ENCODE peak calls at places on chromosomes 7 and 10, in six cellular contexts. One of them, this sample, is unnamed.

GRCh38 chr10:114795039-114795438 is 26.5 kb upstream of the FHIP2A start:
- DNase-seq in activated CD4-positive, alpha-beta memory T cell treated with anti-CD3 and anti-CD28 coated beads, Interleukin-2, amount 10 ng/mL, durations not matched to agents 7 days and 5 days: no peak
- DNase-seq in stimulated activated CD4-positive, alpha-beta T cell treated with anti-CD3 and anti-CD28 coated beads, TNF-alpha, amount 100 ng/mL, for 24 hours: no peak
- DNase-seq in fibroblast of gingiva: no peak
- DNase-seq in adrenal gland: no peak
- DNase-seq in naive thymus-derived CD8-positive, alpha-beta T cell: no peak
- DNase-seq in this sample: peak

GRCh38 chr10:102643346-102644065 is 773 bp upstream of the TRIM8 start:
- DNase-seq in stimulated activated CD4-positive, alpha-beta T cell treated with anti-CD3 and anti-CD28 coated beads, TNF-alpha, amount 100 ng/mL, for 24 hours: no peak
- DNase-seq in adrenal gland: peak
- DNase-seq in activated CD4-positive, alpha-beta memory T cell treated with anti-CD3 and anti-CD28 coated beads, Interleukin-2, amount 10 ng/mL, durations not matched to agents 7 days and 5 days: peak
- DNase-seq in fibroblast of gingiva: peak
- DNase-seq in naive thymus-derived CD8-positive, alpha-beta T cell: peak
- DNase-seq in this sample: peak

GRCh38 chr10:8305871-8306652 is 251.6 kb downstream of the GATA3 start:
- DNase-seq in stimulated activated CD4-positive, alpha-beta T cell treated with anti-CD3 and anti-CD28 coated beads, TNF-alpha, amount 100 ng/mL, for 24 hours: no peak
- DNase-seq in fibroblast of gingiva: no peak
- DNase-seq in activated CD4-positive, alpha-beta memory T cell treated with anti-CD3 and anti-CD28 coated beads, Interleukin-2, amount 10 ng/mL, durations not matched to agents 7 days and 5 days: no peak
- DNase-seq in naive thymus-derived CD8-positive, alpha-beta T cell: no peak
- DNase-seq in adrenal gland: no peak
- DNase-seq in this sample: no peak

GRCh38 chr10:57992321-57993077 is 275.2 kb downstream of the IPMK start:
- DNase-seq in stimulated activated CD4-positive, alpha-beta T cell treated with anti-CD3 and anti-CD28 coated beads, TNF-alpha, amount 100 ng/mL, for 24 hours: no peak
- DNase-seq in naive thymus-derived CD8-positive, alpha-beta T cell: no peak
- DNase-seq in fibroblast of gingiva: no peak
- DNase-seq in activated CD4-positive, alpha-beta memory T cell treated with anti-CD3 and anti-CD28 coated beads, Interleukin-2, amount 10 ng/mL, durations not matched to agents 7 days and 5 days: no peak
- DNase-seq in adrenal gland: no peak
- DNase-seq in this sample: no peak

GRCh38 chr10:69929575-69929974 is 123.1 kb upstream of the MACROH2A2 start:
- DNase-seq in stimulated activated CD4-positive, alpha-beta T cell treated with anti-CD3 and anti-CD28 coated beads, TNF-alpha, amount 100 ng/mL, for 24 hours: no peak
- DNase-seq in fibroblast of gingiva: no peak
- DNase-seq in activated CD4-positive, alpha-beta memory T cell treated with anti-CD3 and anti-CD28 coated beads, Interleukin-2, amount 10 ng/mL, durations not matched to agents 7 days and 5 days: no peak
- DNase-seq in adrenal gland: no peak
- DNase-seq in naive thymus-derived CD8-positive, alpha-beta T cell: no peak
- DNase-seq in this sample: no peak

GRCh38 chr7:18958627-18959026 is 158.8 kb downstream of the TWIST1 start:
- DNase-seq in naive thymus-derived CD8-positive, alpha-beta T cell: no peak
- DNase-seq in adrenal gland: no peak
- DNase-seq in activated CD4-positive, alpha-beta memory T cell treated with anti-CD3 and anti-CD28 coated beads, Interleukin-2, amount 10 ng/mL, durations not matched to agents 7 days and 5 days: no peak
- DNase-seq in fibroblast of gingiva: peak
- DNase-seq in stimulated activated CD4-positive, alpha-beta T cell treated with anti-CD3 and anti-CD28 coated beads, TNF-alpha, amount 100 ng/mL, for 24 hours: no peak
- DNase-seq in this sample: no peak

GRCh38 chr7:3914385-3914784 is 613.3 kb downstream of the SDK1 start:
- DNase-seq in fibroblast of gingiva: peak
- DNase-seq in stimulated activated CD4-positive, alpha-beta T cell treated with anti-CD3 and anti-CD28 coated beads, TNF-alpha, amount 100 ng/mL, for 24 hours: no peak
- DNase-seq in adrenal gland: no peak
- DNase-seq in naive thymus-derived CD8-positive, alpha-beta T cell: no peak
- DNase-seq in activated CD4-positive, alpha-beta memory T cell treated with anti-CD3 and anti-CD28 coated beads, Interleukin-2, amount 10 ng/mL, durations not matched to agents 7 days and 5 days: no peak
- DNase-seq in this sample: no peak

GRCh38 chr7:39144420-39144819 is 166.7 kb downstream of the POU6F2 start:
- DNase-seq in fibroblast of gingiva: no peak
- DNase-seq in naive thymus-derived CD8-positive, alpha-beta T cell: no peak
- DNase-seq in stimulated activated CD4-positive, alpha-beta T cell treated with anti-CD3 and anti-CD28 coated beads, TNF-alpha, amount 100 ng/mL, for 24 hours: no peak
- DNase-seq in adrenal gland: no peak
- DNase-seq in activated CD4-positive, alpha-beta memory T cell treated with anti-CD3 and anti-CD28 coated beads, Interleukin-2, amount 10 ng/mL, durations not matched to agents 7 days and 5 days: no peak
- DNase-seq in this sample: no peak

GRCh38 chr7:87926581-87927461 is 7.2 kb upstream of the ADAM22 start:
- DNase-seq in adrenal gland: no peak
- DNase-seq in fibroblast of gingiva: peak
- DNase-seq in naive thymus-derived CD8-positive, alpha-beta T cell: no peak
- DNase-seq in stimulated activated CD4-positive, alpha-beta T cell treated with anti-CD3 and anti-CD28 coated beads, TNF-alpha, amount 100 ng/mL, for 24 hours: no peak
- DNase-seq in activated CD4-positive, alpha-beta memory T cell treated with anti-CD3 and anti-CD28 coated beads, Interleukin-2, amount 10 ng/mL, durations not matched to agents 7 days and 5 days: no peak
- DNase-seq in this sample: no peak

GRCh38 chr10:63166742-63167258 is 33.7 kb downstream of the NRBF2 start:
- DNase-seq in fibroblast of gingiva: peak
- DNase-seq in activated CD4-positive, alpha-beta memory T cell treated with anti-CD3 and anti-CD28 coated beads, Interleukin-2, amount 10 ng/mL, durations not matched to agents 7 days and 5 days: no peak
- DNase-seq in stimulated activated CD4-positive, alpha-beta T cell treated with anti-CD3 and anti-CD28 coated beads, TNF-alpha, amount 100 ng/mL, for 24 hours: peak
- DNase-seq in naive thymus-derived CD8-positive, alpha-beta T cell: peak
- DNase-seq in adrenal gland: no peak
- DNase-seq in this sample: peak

GRCh38 chr10:132131581-132132250 is 55.0 kb upstream of the DPYSL4 start:
- DNase-seq in stimulated activated CD4-positive, alpha-beta T cell treated with anti-CD3 and anti-CD28 coated beads, TNF-alpha, amount 100 ng/mL, for 24 hours: no peak
- DNase-seq in activated CD4-positive, alpha-beta memory T cell treated with anti-CD3 and anti-CD28 coated beads, Interleukin-2, amount 10 ng/mL, durations not matched to agents 7 days and 5 days: no peak
- DNase-seq in fibroblast of gingiva: no peak
- DNase-seq in naive thymus-derived CD8-positive, alpha-beta T cell: no peak
- DNase-seq in adrenal gland: no peak
- DNase-seq in this sample: no peak

GRCh38 chr10:87930141-87930540 is 66.7 kb downstream of the PTEN start:
- DNase-seq in stimulated activated CD4-positive, alpha-beta T cell treated with anti-CD3 and anti-CD28 coated beads, TNF-alpha, amount 100 ng/mL, for 24 hours: no peak
- DNase-seq in naive thymus-derived CD8-positive, alpha-beta T cell: no peak
- DNase-seq in adrenal gland: no peak
- DNase-seq in fibroblast of gingiva: no peak
- DNase-seq in activated CD4-positive, alpha-beta memory T cell treated with anti-CD3 and anti-CD28 coated beads, Interleukin-2, amount 10 ng/mL, durations not matched to agents 7 days and 5 days: no peak
- DNase-seq in this sample: no peak

GRCh38 chr10:80158598-80159127 is 26.1 kb downstream of the PLAC9 start:
- DNase-seq in activated CD4-positive, alpha-beta memory T cell treated with anti-CD3 and anti-CD28 coated beads, Interleukin-2, amount 10 ng/mL, durations not matched to agents 7 days and 5 days: no peak
- DNase-seq in stimulated activated CD4-positive, alpha-beta T cell treated with anti-CD3 and anti-CD28 coated beads, TNF-alpha, amount 100 ng/mL, for 24 hours: no peak
- DNase-seq in naive thymus-derived CD8-positive, alpha-beta T cell: no peak
- DNase-seq in fibroblast of gingiva: peak
- DNase-seq in adrenal gland: peak
- DNase-seq in this sample: peak

GRCh38 chr7:12893292-12893691 is 205.9 kb downstream of the ARL4A start:
- DNase-seq in fibroblast of gingiva: peak
- DNase-seq in adrenal gland: no peak
- DNase-seq in stimulated activated CD4-positive, alpha-beta T cell treated with anti-CD3 and anti-CD28 coated beads, TNF-alpha, amount 100 ng/mL, for 24 hours: no peak
- DNase-seq in naive thymus-derived CD8-positive, alpha-beta T cell: no peak
- DNase-seq in activated CD4-positive, alpha-beta memory T cell treated with anti-CD3 and anti-CD28 coated beads, Interleukin-2, amount 10 ng/mL, durations not matched to agents 7 days and 5 days: no peak
- DNase-seq in this sample: no peak

GRCh38 chr10:22712959-22713852 is 1.2 kb downstream of the PIP4K2A start:
- DNase-seq in fibroblast of gingiva: peak
- DNase-seq in naive thymus-derived CD8-positive, alpha-beta T cell: peak
- DNase-seq in adrenal gland: peak
- DNase-seq in activated CD4-positive, alpha-beta memory T cell treated with anti-CD3 and anti-CD28 coated beads, Interleukin-2, amount 10 ng/mL, durations not matched to agents 7 days and 5 days: peak
- DNase-seq in stimulated activated CD4-positive, alpha-beta T cell treated with anti-CD3 and anti-CD28 coated beads, TNF-alpha, amount 100 ng/mL, for 24 hours: no peak
- DNase-seq in this sample: peak

GRCh38 chr7:66138994-66139752 is 24.5 kb downstream of the CRCP start:
- DNase-seq in stimulated activated CD4-positive, alpha-beta T cell treated with anti-CD3 and anti-CD28 coated beads, TNF-alpha, amount 100 ng/mL, for 24 hours: no peak
- DNase-seq in naive thymus-derived CD8-positive, alpha-beta T cell: no peak
- DNase-seq in activated CD4-positive, alpha-beta memory T cell treated with anti-CD3 and anti-CD28 coated beads, Interleukin-2, amount 10 ng/mL, durations not matched to agents 7 days and 5 days: no peak
- DNase-seq in fibroblast of gingiva: no peak
- DNase-seq in adrenal gland: no peak
- DNase-seq in this sample: peak

GRCh38 chr10:119205926-119206602 is 1.3 kb upstream of the GRK5 start:
- DNase-seq in activated CD4-positive, alpha-beta memory T cell treated with anti-CD3 and anti-CD28 coated beads, Interleukin-2, amount 10 ng/mL, durations not matched to agents 7 days and 5 days: peak
- DNase-seq in adrenal gland: peak
- DNase-seq in naive thymus-derived CD8-positive, alpha-beta T cell: no peak
- DNase-seq in fibroblast of gingiva: no peak
- DNase-seq in stimulated activated CD4-positive, alpha-beta T cell treated with anti-CD3 and anti-CD28 coated beads, TNF-alpha, amount 100 ng/mL, for 24 hours: peak
- DNase-seq in this sample: peak

GRCh38 chr7:80918406-80918805 is 445 bp downstream of the SEMA3C start:
- DNase-seq in fibroblast of gingiva: no peak
- DNase-seq in adrenal gland: no peak
- DNase-seq in stimulated activated CD4-positive, alpha-beta T cell treated with anti-CD3 and anti-CD28 coated beads, TNF-alpha, amount 100 ng/mL, for 24 hours: no peak
- DNase-seq in activated CD4-positive, alpha-beta memory T cell treated with anti-CD3 and anti-CD28 coated beads, Interleukin-2, amount 10 ng/mL, durations not matched to agents 7 days and 5 days: no peak
- DNase-seq in naive thymus-derived CD8-positive, alpha-beta T cell: no peak
- DNase-seq in this sample: no peak

GRCh38 chr10:30594077-30594476 is 35.5 kb downstream of the LYZL2 start:
- DNase-seq in activated CD4-positive, alpha-beta memory T cell treated with anti-CD3 and anti-CD28 coated beads, Interleukin-2, amount 10 ng/mL, durations not matched to agents 7 days and 5 days: no peak
- DNase-seq in naive thymus-derived CD8-positive, alpha-beta T cell: no peak
- DNase-seq in adrenal gland: no peak
- DNase-seq in stimulated activated CD4-positive, alpha-beta T cell treated with anti-CD3 and anti-CD28 coated beads, TNF-alpha, amount 100 ng/mL, for 24 hours: no peak
- DNase-seq in fibroblast of gingiva: no peak
- DNase-seq in this sample: no peak

GRCh38 chr7:99218406-99219184 is 10.7 kb upstream of the KPNA7 start:
- DNase-seq in activated CD4-positive, alpha-beta memory T cell treated with anti-CD3 and anti-CD28 coated beads, Interleukin-2, amount 10 ng/mL, durations not matched to agents 7 days and 5 days: no peak
- DNase-seq in stimulated activated CD4-positive, alpha-beta T cell treated with anti-CD3 and anti-CD28 coated beads, TNF-alpha, amount 100 ng/mL, for 24 hours: no peak
- DNase-seq in fibroblast of gingiva: no peak
- DNase-seq in naive thymus-derived CD8-positive, alpha-beta T cell: peak
- DNase-seq in adrenal gland: no peak
- DNase-seq in this sample: no peak

GRCh38 chr10:80414126-80414898 is 6.0 kb downstream of the PRXL2A start:
- DNase-seq in naive thymus-derived CD8-positive, alpha-beta T cell: no peak
- DNase-seq in adrenal gland: no peak
- DNase-seq in activated CD4-positive, alpha-beta memory T cell treated with anti-CD3 and anti-CD28 coated beads, Interleukin-2, amount 10 ng/mL, durations not matched to agents 7 days and 5 days: no peak
- DNase-seq in stimulated activated CD4-positive, alpha-beta T cell treated with anti-CD3 and anti-CD28 coated beads, TNF-alpha, amount 100 ng/mL, for 24 hours: no peak
- DNase-seq in fibroblast of gingiva: peak
- DNase-seq in this sample: no peak

GRCh38 chr10:78039743-78040142 is 6.1 kb downstream of the RPS24 start:
- DNase-seq in activated CD4-positive, alpha-beta memory T cell treated with anti-CD3 and anti-CD28 coated beads, Interleukin-2, amount 10 ng/mL, durations not matched to agents 7 days and 5 days: no peak
- DNase-seq in adrenal gland: no peak
- DNase-seq in naive thymus-derived CD8-positive, alpha-beta T cell: no peak
- DNase-seq in fibroblast of gingiva: no peak
- DNase-seq in stimulated activated CD4-positive, alpha-beta T cell treated with anti-CD3 and anti-CD28 coated beads, TNF-alpha, amount 100 ng/mL, for 24 hours: no peak
- DNase-seq in this sample: no peak

GRCh38 chr7:124459101-124460052 is 306.2 kb downstream of the GPR37 start:
- DNase-seq in adrenal gland: no peak
- DNase-seq in activated CD4-positive, alpha-beta memory T cell treated with anti-CD3 and anti-CD28 coated beads, Interleukin-2, amount 10 ng/mL, durations not matched to agents 7 days and 5 days: no peak
- DNase-seq in naive thymus-derived CD8-positive, alpha-beta T cell: no peak
- DNase-seq in stimulated activated CD4-positive, alpha-beta T cell treated with anti-CD3 and anti-CD28 coated beads, TNF-alpha, amount 100 ng/mL, for 24 hours: no peak
- DNase-seq in fibroblast of gingiva: peak
- DNase-seq in this sample: no peak